ENCODE peak calls at places on chromosomes 2 and 18, in nine cellular contexts. N, W, E, K, V, R, X, S and G are unnamed samples.

GRCh38 chr2:15160201-15160600 is 400.9 kb downstream of the NBAS start:
- DNase-seq in W (no peak), X (no peak), N (no peak), V (no peak), K (no peak), E (no peak), R (no peak), S (no peak), G (no peak)

GRCh38 chr2:130841741-130842365 is 5.1 kb downstream of the ARHGEF4 start:
- DNase-seq in N (no peak), X (no peak), S (no peak), R (no peak), E (no peak), K (no peak), W (no peak), V (no peak), G (no peak)

GRCh38 chr2:15914981-15915380 is 25.4 kb upstream of the MYCN start:
- DNase-seq in X (no peak), K (no peak), E (no peak), R (no peak), N (no peak), S (no peak), W (no peak), V (no peak), G (no peak)

GRCh38 chr2:49772299-49772970 is 618.1 kb upstream of the FSHR start:
- DNase-seq in X (no peak), K (no peak), S (no peak), V (no peak), R (no peak), N (no peak), E (no peak), W (no peak), G (no peak)

GRCh38 chr2:239112127-239112774 is 264.4 kb downstream of the TWIST2 start:
- DNase-seq in K (no peak), R (no peak), V (no peak), E (peak; percentile 37), N (no peak), W (no peak), S (no peak), X (no peak), G (no peak)

GRCh38 chr2:189327879-189328351 is 113.4 kb upstream of the WDR75 start:
- DNase-seq in R (no peak), W (no peak), V (no peak), K (no peak), X (no peak), N (no peak), S (no peak), E (no peak), G (no peak)

GRCh38 chr2:45840481-45840880 is 189.0 kb downstream of the PRKCE start:
- DNase-seq in R (no peak), X (no peak), W (no peak), S (no peak), E (no peak), K (no peak), N (no peak), V (no peak), G (no peak)

GRCh38 chr18:10398571-10398970 is 55.9 kb upstream of the APCDD1 start:
- DNase-seq in W (no peak), R (no peak), X (no peak), S (no peak), E (no peak), N (no peak), K (no peak), V (no peak), G (no peak)

GRCh38 chr2:88127888-88128653 is at the start of gene FABP1:
- DNase-seq in V (peak; percentile 72), E (no peak), K (no peak), W (no peak), N (peak; percentile 80), S (no peak), R (no peak), X (no peak), G (no peak)

GRCh38 chr18:3604260-3604625 is 154.3 kb downstream of the TGIF1 start:
- DNase-seq in V (no peak), W (no peak), E (no peak), K (no peak), R (no peak), S (no peak), X (no peak), N (no peak), G (no peak)

GRCh38 chr18:48957136-48957535 is 6.4 kb upstream of the SMAD7 start:
- DNase-seq in E (no peak), S (no peak), V (no peak), X (no peak), N (no peak), W (no peak), R (no peak), K (no peak), G (no peak)

GRCh38 chr2:85329181-85329651 is 1.4 kb upstream of the TGOLN2 start:
- DNase-seq in R (no peak), E (no peak), W (no peak), V (no peak), X (no peak), K (no peak), N (no peak), S (no peak), G (no peak)

GRCh38 chr2:85325466-85325811 is 2.4 kb downstream of the TGOLN2 start:
- DNase-seq in R (no peak), K (no peak), W (no peak), S (no peak), N (no peak), E (no peak), V (no peak), X (no peak), G (no peak)

GRCh38 chr2:85326406-85326945 is 1.3 kb downstream of the TGOLN2 start:
- DNase-seq in V (peak; percentile 51), X (no peak), K (no peak), W (no peak), N (no peak), E (no peak), S (no peak), R (no peak), G (no peak)

GRCh38 chr2:85326946-85327756 is 638 bp downstream of the TGOLN2 start:
- DNase-seq in V (peak; percentile 62), S (no peak), W (peak; percentile 31), N (peak; percentile 66), X (no peak), R (peak; percentile 50), E (peak; percentile 48), K (no peak), G (no peak)

DNA sequence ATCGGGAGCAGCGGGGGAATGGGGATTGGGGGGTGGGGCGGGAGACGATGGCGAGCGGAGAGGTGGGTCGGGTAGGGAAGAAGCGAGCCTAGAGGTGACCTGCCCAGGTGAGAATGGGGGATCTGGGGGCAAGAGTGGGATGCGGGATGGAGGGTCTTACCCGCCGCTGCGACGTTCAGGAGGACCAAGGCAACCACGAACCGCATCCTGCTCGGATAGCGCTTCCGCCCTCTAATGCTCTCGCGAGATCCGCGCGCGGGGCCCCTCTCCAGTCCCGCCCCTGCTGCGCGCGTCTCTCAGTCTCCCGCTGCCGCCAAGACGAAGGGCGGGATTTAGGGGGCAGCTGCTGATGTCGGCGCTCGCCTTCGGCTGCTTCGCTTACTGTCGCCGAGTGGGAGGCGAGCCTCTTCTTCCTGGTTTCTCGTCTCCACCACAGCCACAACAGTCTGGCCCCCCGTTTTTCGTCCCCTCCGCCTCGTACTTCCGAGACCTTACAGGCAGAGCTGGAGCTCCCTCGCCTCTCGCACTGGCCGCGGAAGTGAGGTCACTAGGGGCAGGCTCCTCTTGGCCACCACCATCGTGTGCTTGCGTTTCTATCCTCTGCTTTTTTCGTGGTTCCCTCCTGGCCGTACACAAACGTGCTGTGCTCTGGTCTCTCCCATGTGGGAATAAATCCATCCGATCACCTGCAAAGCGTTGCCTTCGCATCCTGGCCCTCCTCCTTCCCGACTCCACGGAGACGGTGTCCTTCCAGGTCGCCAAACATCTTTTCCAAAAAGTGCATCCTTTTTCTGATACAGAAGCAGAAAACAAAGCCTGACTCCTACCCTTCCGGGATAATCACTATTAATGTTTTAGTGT is at the start of gene TGOLN2:
- DNase-seq in E (peak; percentile 92), W (peak; percentile 87), V (peak; percentile 95), K (peak; percentile 89), N (peak; percentile 95), X (peak; percentile 98), S (peak; percentile 94), R (peak; percentile 94), G (peak; percentile 81)
- TF ChIP-seq POLR2A in E (peak; percentile 86), W (peak; percentile 99), V (peak; percentile 100), K (peak; percentile 98), N (peak; percentile 99), X (peak; percentile 95), S (peak; percentile 99), R (peak; percentile 85), G (peak; percentile 100)

GRCh38 chr2:208062113-208062512 is 36.8 kb upstream of the PLEKHM3 start:
- DNase-seq in N (no peak), S (no peak), X (no peak), R (no peak), E (no peak), K (no peak), V (no peak), W (no peak), G (no peak)
- TF ChIP-seq CTCF in N (peak; percentile 41), S (no peak), X (peak; percentile 63), R (no peak), E (no peak), K (peak; percentile 26), V (peak; percentile 42), W (no peak), G (no peak)

DNA sequence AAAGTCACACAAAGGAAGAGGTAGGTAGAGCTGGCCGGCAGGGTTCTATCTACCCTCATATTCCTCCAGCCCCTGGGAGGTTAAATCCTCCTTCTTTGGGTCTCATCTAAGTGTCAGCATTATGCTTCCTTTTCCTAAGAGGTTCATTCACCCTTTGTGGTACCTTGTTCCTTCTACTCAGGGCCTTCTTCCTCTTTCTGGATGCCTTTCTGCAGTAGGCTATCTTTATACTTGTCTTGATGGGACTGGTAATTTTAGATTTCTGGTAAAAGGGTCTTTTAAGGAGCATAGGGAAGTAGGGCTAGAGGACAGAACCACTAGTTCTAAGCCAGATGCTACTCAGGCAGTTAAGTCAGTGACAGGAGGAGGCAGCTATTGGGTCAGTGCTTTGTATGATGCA is 13.7 kb upstream of the TNP1 start:
- DNase-seq in X (no peak), R (no peak), N (no peak), W (no peak), E (no peak), K (no peak), S (no peak), V (no peak), G (no peak)
- TF ChIP-seq POLR2A in X (no peak), R (no peak), N (no peak), W (no peak), E (no peak), K (no peak), S (no peak), V (no peak), G (no peak)

GRCh38 chr2:162155093-162155492 is 3.0 kb upstream of the GCG start:
- DNase-seq in S (no peak), V (no peak), W (no peak), X (no peak), K (no peak), N (no peak), R (no peak), E (no peak), G (no peak)
- TF ChIP-seq CTCF in S (no peak), V (no peak), W (no peak), X (no peak), K (no peak), N (no peak), R (no peak), E (no peak), G (no peak)

GRCh38 chr2:156435725-156436476 is at the start of gene GPD2:
- DNase-seq in W (peak; percentile 95), V (peak; percentile 92), N (peak; percentile 95), K (peak; percentile 88), R (peak; percentile 92), S (peak; percentile 91), X (peak; percentile 56), E (peak; percentile 91), G (peak; percentile 21)
- TF ChIP-seq POLR2A in W (peak; percentile 80), V (peak; percentile 90), N (peak; percentile 73), K (peak; percentile 90), R (no peak), S (peak; percentile 86), X (peak; percentile 41), E (peak; percentile 58), G (peak; percentile 84)